ENCODE peak calls at places on chromosomes 1 and 21, in seven cellular contexts. S is sigmoid colon, I is fibroblast of mammary gland, X is kidney epithelial cell, K is hepatocyte, O is gastrocnemius medialis, E is mammary epithelial cell. C is an unnamed sample.
A peak's percentile ranks its signal among the peaks of the same experiment; 100 is the strongest.

GRCh38 chr1:183368213-183369108 is 49.7 kb downstream of the NMNAT2 start:
- DNase-seq in S (no peak), I (no peak), X (no peak), K (no peak), O (no peak), E (no peak), C (no peak)

GRCh38 chr1:151135433-151136385 is 10.7 kb downstream of the SEMA6C start:
- DNase-seq in S (no peak), I (no peak), X (no peak), K (no peak), O (no peak), E (no peak), C (no peak)

GRCh38 chr1:221648201-221648600 is 93.7 kb downstream of the DUSP10 start:
- DNase-seq in S (no peak), I (peak; percentile 42), X (no peak), K (no peak), O (no peak), E (peak; percentile 41), C (no peak)

GRCh38 chr1:244599937-244600350 is 53.0 kb upstream of the DESI2 start:
- DNase-seq in S (no peak), I (peak; percentile 98), X (peak; percentile 63), K (peak; percentile 74), O (no peak), E (peak; percentile 93), C (peak; percentile 87)

GRCh38 chr1:64038965-64039926 is 164.2 kb upstream of the UBE2U start:
- DNase-seq in S (peak; percentile 77), I (peak; percentile 100), X (peak; percentile 94), K (peak; percentile 77), O (peak; percentile 92), E (peak; percentile 100), C (peak; percentile 95)

GRCh38 chr1:151639466-151639865 is 27.6 kb downstream of the SNX27 start:
- DNase-seq in S (no peak), I (peak; percentile 62), X (peak; percentile 59), K (peak; percentile 10), O (no peak), E (peak; percentile 37), C (peak; percentile 67)

GRCh38 chr1:2213576-2214505 is 14.3 kb upstream of the SKI start:
- DNase-seq in S (peak; percentile 96), I (peak; percentile 82), X (no peak), K (peak; percentile 69), O (no peak), E (no peak), C (peak; percentile 93)

GRCh38 chr1:205480349-205481278 is 23.9 kb upstream of the CDK18 start:
- DNase-seq in S (no peak), I (no peak), X (no peak), K (no peak), O (no peak), E (no peak), C (no peak)

GRCh38 chr1:15727866-15728534 is 8.1 kb upstream of the SLC25A34 start:
- DNase-seq in S (no peak), I (no peak), X (no peak), K (no peak), O (peak; percentile 83), E (no peak), C (no peak)

GRCh38 chr1:167210966-167211674 is 9.6 kb upstream of the POU2F1 start:
- DNase-seq in S (no peak), I (no peak), X (no peak), K (no peak), O (no peak), E (peak; percentile 88), C (no peak)

GRCh38 chr1:5271264-5271663 is 616.9 kb downstream of the AJAP1 start:
- DNase-seq in S (peak; percentile 21), I (no peak), X (no peak), K (no peak), O (no peak), E (no peak), C (no peak)

GRCh38 chr21:38622827-38623209 is 124.5 kb upstream of the ERG start:
- DNase-seq in S (no peak), I (no peak), X (no peak), K (no peak), O (no peak), E (no peak), C (no peak)

GRCh38 chr1:35881850-35882273 is 1.1 kb upstream of the AGO1 start:
- DNase-seq in S (no peak), I (no peak), X (no peak), K (no peak), O (no peak), E (no peak), C (no peak)

GRCh38 chr1:2921970-2922686 is 99.1 kb upstream of the ACTRT2 start:
- DNase-seq in S (no peak), I (no peak), X (no peak), K (no peak), O (no peak), E (no peak), C (no peak)

GRCh38 chr1:96416111-96416595 is 305.4 kb upstream of the PTBP2 start:
- DNase-seq in S (peak; percentile 72), I (peak; percentile 100), X (peak; percentile 56), K (peak; percentile 55), O (peak; percentile 22), E (peak; percentile 97), C (peak; percentile 99)

GRCh38 chr1:67314696-67315095 is 7.0 kb downstream of the IL12RB2 start:
- DNase-seq in S (no peak), I (no peak), X (no peak), K (no peak), O (no peak), E (no peak), C (no peak)

GRCh38 chr1:68464891-68465290 is 15.1 kb upstream of the RPE65 start:
- DNase-seq in S (no peak), I (no peak), X (no peak), K (no peak), O (no peak), E (no peak), C (no peak)

GRCh38 chr1:219173758-219174671 is at the start of gene LYPLAL1:
- DNase-seq in S (peak; percentile 94), I (peak; percentile 86), X (peak; percentile 47), K (peak; percentile 95), O (peak; percentile 76), E (peak; percentile 80), C (peak; percentile 85)
- TF ChIP-seq CTCF in S (no peak), I (no peak), X (no peak), K (no peak), O (peak; percentile 18), E (no peak), C (no peak)

GRCh38 chr21:36636439-36636838 is 62.5 kb upstream of the SIM2 start:
- DNase-seq in S (no peak), I (no peak), X (no peak), K (no peak), O (no peak), E (no peak), C (no peak)
- H3K4me3 ChIP-seq in S (no peak overlapping the region), I (no peak overlapping the region), X (no peak overlapping the region), K (no peak overlapping the region), O (no peak overlapping the region), E (no peak overlapping the region), C (no peak overlapping the region)

GRCh38 chr21:43978060-43978459 is 34.0 kb upstream of the TRAPPC10 start:
- DNase-seq in S (no peak), I (no peak), X (no peak), K (no peak), O (no peak), E (no peak), C (no peak)

GRCh38 chr21:43981151-43981870 is 30.8 kb upstream of the TRAPPC10 start:
- DNase-seq in S (no peak), I (no peak), X (no peak), K (no peak), O (no peak), E (no peak), C (no peak)

GRCh38 chr21:43981871-43982210 is 30.3 kb upstream of the TRAPPC10 start:
- DNase-seq in S (no peak), I (no peak), X (no peak), K (no peak), O (no peak), E (no peak), C (no peak)

GRCh38 chr21:43982489-43983078 is 29.5 kb upstream of the TRAPPC10 start:
- DNase-seq in S (no peak), I (no peak), X (no peak), K (no peak), O (no peak), E (no peak), C (no peak)

DNA sequence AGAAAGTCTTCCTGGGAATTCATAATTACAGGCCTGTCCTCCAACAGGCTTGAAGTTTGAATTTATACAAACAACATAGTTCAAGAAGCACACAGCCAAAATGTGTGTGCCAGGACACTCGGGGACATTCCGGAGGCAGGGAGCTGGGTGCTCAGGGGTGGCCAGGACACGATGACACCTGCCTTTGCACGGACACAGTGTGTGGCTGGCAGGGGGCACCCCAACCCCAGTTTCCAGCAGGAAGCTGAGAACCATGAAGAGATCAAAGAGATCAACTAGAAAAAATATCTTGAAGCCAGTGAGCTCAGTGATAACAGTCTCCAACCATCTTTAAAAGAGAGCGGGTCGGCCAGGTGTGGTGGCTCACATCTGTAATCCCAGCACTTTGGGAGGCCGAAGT is 32.5 kb upstream of the TRAPPC10 start:
- DNase-seq in S (no peak), I (no peak), X (no peak), K (no peak), O (no peak), E (no peak), C (no peak)
- TF ChIP-seq CTCF in S (no peak), I (no peak), X (no peak), K (no peak), O (no peak), E (peak; percentile 18), C (no peak)

DNA sequence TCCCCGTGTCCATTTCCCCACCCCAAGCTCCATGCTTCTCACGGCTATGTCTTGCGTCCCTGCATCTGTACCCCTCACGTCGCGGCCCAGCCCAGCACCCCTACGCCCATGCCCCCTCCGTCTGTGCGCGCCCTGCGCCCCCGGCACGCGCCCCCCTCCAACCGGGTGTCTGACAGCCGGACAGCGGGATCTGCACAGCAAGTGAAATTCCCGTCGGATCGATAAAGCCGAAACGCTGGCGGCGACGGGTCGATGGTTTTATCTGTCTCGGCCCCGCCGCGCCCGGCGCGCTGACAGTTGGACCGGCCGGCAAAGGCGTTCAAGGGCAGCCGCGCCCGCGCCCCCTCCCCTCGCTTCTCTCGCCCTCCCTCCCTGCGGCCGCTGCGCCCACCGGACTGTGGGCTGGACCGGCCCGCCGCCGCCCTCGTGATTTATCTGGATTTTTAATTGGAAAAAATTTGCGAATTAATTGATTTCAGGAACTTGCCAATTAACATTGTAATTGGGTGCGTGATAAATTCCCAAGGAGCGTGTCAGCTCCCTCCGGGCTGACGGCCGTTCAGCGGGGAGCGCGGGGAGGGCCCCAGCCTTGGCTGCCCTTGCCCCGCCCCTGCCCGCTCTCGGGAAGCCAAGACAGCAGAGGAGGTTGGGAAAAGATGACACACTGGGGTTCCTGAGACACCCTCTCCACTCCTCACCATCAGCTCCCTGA is 57.1 kb downstream of the TMEM53 start:
- DNase-seq in S (peak; percentile 78), I (peak; percentile 69), X (no peak), K (peak; percentile 36), O (no peak), E (peak; percentile 52), C (peak; percentile 56)
- H3K4me3 ChIP-seq in S (peak overlapping the region; percentile 53), I (peak overlapping the region; percentile 41), X (peak overlapping the region; percentile 29), K (peak overlapping the region; percentile 52), O (peak overlapping the region; percentile 48), E (peak overlapping the region; percentile 38), C (peak overlapping the region; percentile 47)

DNA sequence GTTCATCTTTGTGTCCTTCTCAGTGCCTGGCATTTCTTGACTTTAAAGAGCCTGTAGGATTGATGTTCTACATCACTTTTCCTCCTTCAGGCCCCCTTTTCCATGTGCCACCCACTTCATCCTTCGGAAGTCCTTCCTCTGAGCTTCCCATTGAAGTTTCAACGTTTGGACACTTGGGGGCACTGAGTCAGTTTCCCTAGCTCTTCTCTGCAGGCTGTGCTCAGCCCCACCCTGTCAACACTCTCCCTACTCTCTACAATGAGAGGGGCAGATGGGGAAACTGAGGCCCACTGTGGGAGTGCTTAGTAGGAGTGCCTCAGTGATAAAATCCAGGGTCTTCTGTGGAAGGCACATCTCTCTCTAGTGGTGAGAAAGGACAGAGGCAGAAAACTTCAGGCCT is 11.9 kb downstream of the KCNJ10 start:
- DNase-seq in S (no peak), I (peak; percentile 23), X (no peak), K (no peak), O (no peak), E (no peak), C (peak; percentile 8)
- TF ChIP-seq CTCF in S (peak; percentile 14), I (peak; percentile 48), X (peak; percentile 13), K (no peak), O (no peak), E (peak; percentile 37), C (peak; percentile 45)